ENCODE peak calls at places on chromosome 9, in five cellular contexts. O is fibroblast of lung, P is tibial artery, X is ovary, Y is PC-3. V is an unnamed sample.

GRCh38 chr9:111108946-111109345 is 70.7 kb upstream of the LPAR1 start:
- DNase-seq in Y (no peak), P (no peak), O (peak), X (no peak), V (peak)

GRCh38 chr9:73537561-73537960 is 385.9 kb downstream of the ANXA1 start:
- DNase-seq in P (no peak), X (no peak), O (no peak), Y (no peak), V (no peak)

GRCh38 chr9:69176446-69177135 is 2.5 kb downstream of the TJP2 start:
- DNase-seq in P (peak), Y (no peak), X (no peak), O (peak), V (peak)

GRCh38 chr9:38421498-38422211 is 2.6 kb downstream of the IGFBPL1 start:
- DNase-seq in P (no peak), X (no peak), O (no peak), Y (no peak), V (no peak)

GRCh38 chr9:26833792-26834191 is 58.8 kb downstream of the CAAP1 start:
- DNase-seq in X (no peak), P (no peak), Y (no peak), O (no peak), V (peak)

GRCh38 chr9:14961372-14962068 is 51.3 kb upstream of the FREM1 start:
- DNase-seq in X (no peak), P (no peak), O (no peak), Y (peak), V (no peak)

GRCh38 chr9:73451003-73451402 is 299.3 kb downstream of the ANXA1 start:
- DNase-seq in O (no peak), P (no peak), Y (no peak), X (no peak), V (no peak)

GRCh38 chr9:71716138-71716909 is 52.0 kb downstream of the CEMIP2 start:
- DNase-seq in O (peak), X (no peak), P (no peak), Y (peak), V (peak)

GRCh38 chr9:136725612-136726011 is 13.2 kb downstream of the DIPK1B start:
- DNase-seq in P (no peak), Y (peak), O (no peak), X (no peak), V (peak)

GRCh38 chr9:86027767-86028166 is 71.6 kb downstream of the GOLM1 start:
- DNase-seq in X (no peak), O (no peak), P (no peak), Y (no peak), V (no peak)

GRCh38 chr9:110303136-110303535 is 34.5 kb downstream of the TXNDC8 start:
- DNase-seq in Y (no peak), P (no peak), X (no peak), O (peak), V (peak)

GRCh38 chr9:14271078-14271673 is 42.8 kb downstream of the NFIB start:
- DNase-seq in Y (peak), O (peak), X (peak), P (no peak), V (peak)

GRCh38 chr9:86181379-86182315 is 77.8 kb downstream of the C9orf153 start:
- DNase-seq in Y (peak), O (no peak), X (no peak), P (no peak), V (no peak)

GRCh38 chr9:138119202-138120027 is 241.8 kb downstream of the CACNA1B start:
- DNase-seq in O (no peak), P (no peak), X (no peak), Y (no peak), V (no peak)

GRCh38 chr9:6759114-6759977 is 1.6 kb downstream of the KDM4C start:
- DNase-seq in P (no peak), Y (peak), O (peak), X (peak), V (peak)

GRCh38 chr9:114296338-114296737 is 26.6 kb upstream of the ORM1 start:
- DNase-seq in O (no peak), X (no peak), P (no peak), Y (no peak), V (no peak)

GRCh38 chr9:135990468-135991429 is 29.6 kb upstream of the UBAC1 start:
- DNase-seq in Y (peak), O (peak), X (peak), P (no peak), V (peak)

GRCh38 chr9:86902606-86903460 is 44.5 kb downstream of the GAS1 start:
- DNase-seq in P (no peak), O (no peak), X (peak), Y (no peak), V (peak)

GRCh38 chr9:14523545-14523944 is 169.7 kb downstream of the ZDHHC21 start:
- DNase-seq in Y (no peak), O (no peak), P (no peak), X (no peak), V (no peak)

GRCh38 chr9:93133641-93134017 is 422 bp downstream of the NINJ1 start:
- DNase-seq in P (peak), Y (peak), O (peak), X (peak), V (peak)

DNA sequence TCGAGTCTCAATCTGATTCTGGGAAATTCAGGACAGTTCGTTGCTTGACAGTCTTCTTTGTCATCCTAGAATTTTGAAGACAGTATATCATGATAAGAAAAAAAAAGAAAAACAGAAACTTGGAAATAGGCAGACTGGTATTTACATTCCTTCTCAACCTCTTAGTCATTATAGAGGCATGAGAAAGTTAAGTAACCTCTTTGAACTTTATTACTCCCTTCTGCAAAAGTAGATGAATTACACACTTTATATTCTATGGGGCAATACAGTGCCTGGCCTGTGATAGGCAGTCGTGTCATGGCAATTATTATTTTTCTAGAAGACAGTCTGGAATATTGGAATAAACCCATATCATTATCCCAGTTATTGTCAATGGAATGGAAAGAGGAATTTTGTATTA is 828.9 kb downstream of the TLR4 start:
- DNase-seq in Y (no peak), O (no peak), P (no peak), X (no peak), V (peak)
- TF ChIP-seq CTCF in Y (no peak), O (no peak), P (no peak), X (no peak), V (peak)

GRCh38 chr9:35618854-35619799 is 914 bp upstream of the CD72 start:
- DNase-seq in X (no peak), O (peak), Y (no peak), P (no peak), V (peak)
- H3K4me3 ChIP-seq in X (no peak), O (no peak), Y (no peak), P (no peak), V (no peak)

GRCh38 chr9:34647084-34647403 is 569 bp downstream of the GALT start:
- DNase-seq in O (no peak), X (no peak), P (no peak), Y (no peak), V (no peak)
- TF ChIP-seq CTCF in O (no peak), X (no peak), P (no peak), Y (no peak), V (no peak)

GRCh38 chr9:112864413-112864812 is 26.3 kb downstream of the SLC46A2 start:
- DNase-seq in O (no peak), P (no peak), Y (no peak), X (no peak), V (no peak)

GRCh38 chr9:112864982-112865381 is 25.7 kb downstream of the SLC46A2 start:
- DNase-seq in X (no peak), O (no peak), P (no peak), Y (no peak), V (no peak)

GRCh38 chr9:112863781-112864180 is 26.9 kb downstream of the SLC46A2 start:
- DNase-seq in Y (no peak), P (no peak), O (no peak), X (no peak), V (no peak)

GRCh38 chr9:112861638-112862555 is 28.8 kb downstream of the SLC46A2 start:
- DNase-seq in O (peak), X (no peak), P (peak), Y (no peak), V (peak)

GRCh38 chr9:112863214-112863613 is 27.5 kb downstream of the SLC46A2 start:
- DNase-seq in O (peak), P (peak), Y (no peak), X (no peak), V (peak)
- H3K4me3 ChIP-seq in O (no peak), P (no peak), Y (no peak), X (no peak), V (no peak)

DNA sequence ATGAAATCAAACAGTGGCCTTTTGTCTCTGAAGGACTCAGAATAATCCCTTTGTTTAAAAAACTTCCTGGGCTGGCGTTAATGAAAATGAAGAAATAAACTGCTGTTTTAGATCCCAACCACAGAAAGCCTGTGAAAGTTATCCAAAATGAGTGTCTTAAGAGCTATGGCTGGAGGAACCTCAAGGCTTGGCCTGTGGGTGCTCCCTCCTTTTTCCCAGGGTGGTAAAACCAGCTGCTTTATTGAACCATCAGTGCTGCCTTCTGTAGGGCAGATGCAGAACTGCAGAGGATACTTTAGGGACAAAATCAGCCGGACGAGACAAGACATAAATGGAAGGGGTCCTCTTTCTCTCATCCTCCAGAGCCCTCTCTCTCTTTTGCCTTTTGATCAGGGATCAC is 100.9 kb downstream of the SMARCA2 start:
- DNase-seq in P (no peak), Y (peak), X (no peak), O (peak), V (peak)
- TF ChIP-seq CTCF in P (no peak), Y (peak), X (no peak), O (peak), V (peak)

DNA sequence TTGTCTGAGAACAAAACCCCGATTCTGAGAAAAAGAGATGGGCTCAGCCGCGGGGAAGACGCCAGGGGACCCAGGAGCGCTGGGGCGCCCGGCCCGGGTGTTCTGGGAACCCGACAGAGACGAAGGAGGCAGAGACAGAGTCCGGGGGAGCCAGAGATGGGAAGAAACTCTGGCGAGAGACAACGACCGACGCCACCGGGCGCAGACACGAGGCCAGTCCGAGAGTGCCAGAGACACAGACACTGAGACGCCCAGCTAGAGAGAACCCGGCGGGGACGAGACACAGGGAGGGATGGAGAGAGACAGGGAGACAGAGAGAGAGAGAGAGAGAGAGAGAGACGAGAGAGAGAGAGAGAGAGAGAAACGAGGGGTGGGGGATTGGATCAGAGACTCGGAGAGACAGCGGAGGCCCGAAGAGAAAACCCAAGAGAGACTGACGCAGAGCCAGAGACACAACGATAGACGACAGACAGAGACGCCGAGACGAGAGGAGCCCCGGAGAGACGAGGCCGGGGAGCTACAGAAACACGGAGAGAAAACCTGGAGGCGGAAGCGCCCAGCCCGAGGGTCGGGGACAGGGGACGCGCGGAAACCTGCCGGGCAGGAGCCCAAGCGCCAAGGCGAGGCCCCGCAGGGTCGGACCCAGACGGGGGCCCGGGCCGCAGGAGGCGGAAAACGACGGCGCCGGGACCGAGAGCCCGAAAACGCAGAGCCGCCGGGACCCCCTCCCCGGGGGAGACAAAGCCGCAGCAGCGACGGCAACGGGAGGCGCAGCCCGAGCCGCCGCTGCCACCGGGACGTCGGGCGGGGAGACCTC is 3.3 kb downstream of the NR5A1 start:
- DNase-seq in O (no peak), P (no peak), X (no peak), Y (no peak), V (no peak)
- H3K4me3 ChIP-seq in O (no peak), P (peak), X (peak), Y (no peak), V (no peak)

V was measured in fibroblast of villous mesenchyme.